ENCODE peak calls at places on chromosomes 11 and 22, in four cellular contexts. D is activated gamma-delta T cell treated with anti-CD3 and anti-CD28 coated beads, Interleukin-2, amount 50 U/mL, for 16 hours; Q is endothelial cell; Z is neural progenitor cell. W is an unnamed sample.
A peak's percentile ranks its signal among the peaks of the same experiment; 100 is the strongest.

GRCh38 chr22:47333625-47334024 is 571.2 kb downstream of the TBC1D22A start:
- DNase-seq in D (no peak), Q (no peak), Z (no peak), W (no peak)

GRCh38 chr11:5689551-5689983 is at the start of gene TRIM22:
- DNase-seq in D (peak; percentile 28), Q (no peak), Z (peak; percentile 43), W (peak; percentile 5)

GRCh38 chr22:19844423-19845368 is 10.0 kb downstream of the GNB1L start:
- DNase-seq in D (no peak), Q (no peak), Z (no peak), W (no peak)

GRCh38 chr11:64522843-64523242 is 68.2 kb upstream of the SLC22A12 start:
- DNase-seq in D (no peak), Q (no peak), Z (no peak), W (no peak)

GRCh38 chr22:38236786-38237185 is 35.0 kb downstream of the MAFF start:
- DNase-seq in D (no peak), Q (no peak), Z (no peak), W (no peak)

GRCh38 chr22:36197601-36198146 is 3.9 kb downstream of the APOL4 start:
- DNase-seq in D (no peak), Q (peak; percentile 13), Z (peak; percentile 54), W (no peak)

GRCh38 chr22:46425011-46425410 is 89.5 kb downstream of the TRMU start:
- DNase-seq in D (no peak), Q (no peak), Z (no peak), W (no peak)

GRCh38 chr22:39308614-39309363 is 10.6 kb downstream of the RPL3 start:
- DNase-seq in D (no peak), Q (no peak), Z (no peak), W (no peak)

GRCh38 chr22:49301398-49302149 is 526.1 kb downstream of the BRD1 start:
- DNase-seq in D (no peak), Q (no peak), Z (no peak), W (no peak)

GRCh38 chr11:22656128-22656527 is 10.3 kb upstream of the GAS2 start:
- DNase-seq in D (no peak), Q (no peak), Z (no peak), W (no peak)

GRCh38 chr11:133545199-133545709 is 13.0 kb upstream of the OPCML start:
- DNase-seq in D (no peak), Q (no peak), Z (no peak), W (no peak)

GRCh38 chr22:26553056-26553752 is 36.7 kb downstream of the TPST2 start:
- DNase-seq in D (no peak), Q (no peak), Z (no peak), W (no peak)

GRCh38 chr11:34614334-34615113 is 6.4 kb upstream of the EHF start:
- DNase-seq in D (no peak), Q (no peak), Z (no peak), W (no peak)

GRCh38 chr22:24521791-24522245 is 26.7 kb downstream of the UPB1 start:
- DNase-seq in D (no peak), Q (peak; percentile 38), Z (peak; percentile 75), W (no peak)

GRCh38 chr22:17914474-17914873 is 109.9 kb downstream of the MICAL3 start:
- DNase-seq in D (no peak), Q (no peak), Z (no peak), W (no peak)

GRCh38 chr22:47129902-47130301 is 367.5 kb downstream of the TBC1D22A start:
- DNase-seq in D (no peak), Q (no peak), Z (no peak), W (no peak)

GRCh38 chr11:64777449-64778222 is 706 bp downstream of the SF1 start:
- DNase-seq in D (peak; percentile 70), Q (peak; percentile 76), Z (peak; percentile 94), W (peak; percentile 68)

GRCh38 chr11:122505304-122506006 is 150.1 kb upstream of the UBASH3B start:
- DNase-seq in D (no peak), Q (peak; percentile 84), Z (peak; percentile 89), W (peak; percentile 1)

GRCh38 chr11:119368121-119369034 is 13.1 kb downstream of the USP2 start:
- DNase-seq in D (no peak), Q (no peak), Z (peak; percentile 52), W (no peak)

GRCh38 chr22:24938741-24939341 is 7.7 kb downstream of the LHFPL7 start:
- DNase-seq in D (no peak), Q (peak; percentile 51), Z (peak; percentile 82), W (no peak)

GRCh38 chr22:27212617-27213177 is 555.3 kb downstream of the MIAT start:
- DNase-seq in D (no peak), Q (peak; percentile 48), Z (peak; percentile 37), W (no peak)